ENCODE peak calls at places on chromosomes 1 and 21, in seven cellular contexts. C is heart left ventricle, U is IMR-90, M is spleen, D is prostate gland, K is A549, W is transverse colon. L is an unnamed sample.
A peak's percentile ranks its signal among the peaks of the same experiment; 100 is the strongest.

GRCh38 chr1:87121732-87122163 is 206.9 kb upstream of the LMO4 start:
- DNase-seq in C (no peak), U (peak; percentile 25), M (no peak), D (no peak), K (no peak), W (no peak), L (no peak)

GRCh38 chr1:212622467-212622866 is 13.9 kb downstream of the ATF3 start:
- DNase-seq in C (no peak), U (no peak), M (no peak), D (no peak), K (no peak), W (no peak), L (no peak)

GRCh38 chr21:32611471-32611997 is 643 bp downstream of the CFAP298 start:
- DNase-seq in C (no peak), U (peak; percentile 18), M (peak; percentile 81), D (peak; percentile 17), K (no peak), W (peak; percentile 51), L (no peak)

GRCh38 chr1:38114231-38114630 is 67.6 kb upstream of the POU3F1 start:
- DNase-seq in C (no peak), U (no peak), M (no peak), D (peak; percentile 67), K (no peak), W (no peak), L (no peak)

GRCh38 chr21:45413922-45414321 is 9.0 kb downstream of the COL18A1 start:
- DNase-seq in C (peak; percentile 11), U (no peak), M (peak; percentile 56), D (no peak), K (no peak), W (no peak), L (no peak)

GRCh38 chr1:8374812-8375211 is 56.9 kb downstream of the SLC45A1 start:
- DNase-seq in C (no peak), U (peak; percentile 56), M (no peak), D (no peak), K (peak; percentile 49), W (peak; percentile 49), L (no peak)

GRCh38 chr1:42557230-42557851 is 94.3 kb downstream of the CCDC30 start:
- DNase-seq in C (no peak), U (no peak), M (no peak), D (no peak), K (no peak), W (no peak), L (no peak)

GRCh38 chr1:211843018-211843417 is 12.5 kb upstream of the LPGAT1 start:
- DNase-seq in C (no peak), U (no peak), M (no peak), D (no peak), K (no peak), W (no peak), L (no peak)

GRCh38 chr21:23522750-23523149 is 2084.5 kb downstream of the MRPL39 start:
- DNase-seq in C (no peak), U (no peak), M (no peak), D (no peak), K (no peak), W (no peak), L (no peak)

GRCh38 chr1:186446138-186446537 is 14.8 kb downstream of the PDC start:
- DNase-seq in C (no peak), U (no peak), M (no peak), D (no peak), K (no peak), W (no peak), L (no peak)

GRCh38 chr1:154552036-154552435 is 6.4 kb downstream of the UBE2Q1 start:
- DNase-seq in C (no peak), U (no peak), M (no peak), D (no peak), K (no peak), W (no peak), L (no peak)

GRCh38 chr1:240496356-240496755 is 115.6 kb downstream of the GREM2 start:
- DNase-seq in C (no peak), U (no peak), M (no peak), D (no peak), K (no peak), W (no peak), L (no peak)

GRCh38 chr1:28642847-28643635 is at the start of gene TAF12:
- DNase-seq in C (peak; percentile 92), U (peak; percentile 94), M (peak; percentile 97), D (peak; percentile 91), K (peak; percentile 94), W (peak; percentile 95), L (peak; percentile 56)

DNA sequence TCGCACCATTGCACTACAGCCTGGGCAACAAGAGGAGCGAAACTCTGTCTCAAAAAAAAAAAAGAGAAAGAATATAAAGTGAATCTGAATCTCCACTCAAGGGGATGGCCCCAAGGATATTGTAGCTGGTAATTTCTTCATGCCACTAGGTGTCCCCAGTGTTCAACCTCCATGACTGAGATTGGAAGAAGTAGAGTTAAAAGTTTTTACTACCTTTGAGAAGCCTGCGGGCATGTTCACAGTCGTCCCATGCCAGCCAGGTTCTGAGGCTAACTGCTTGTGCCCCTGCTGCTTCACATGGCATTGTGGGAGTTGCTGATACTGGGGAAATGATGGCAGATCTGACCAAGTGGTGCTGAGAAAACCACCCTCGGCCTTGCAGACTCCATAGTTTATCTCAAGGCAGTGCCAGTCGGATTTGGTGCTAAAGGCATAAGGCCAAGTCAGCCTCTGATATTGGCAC is 10.8 kb upstream of the SHISA4 start:
- DNase-seq in C (no peak), U (peak; percentile 63), M (peak; percentile 54), D (peak; percentile 83), K (peak; percentile 57), W (no peak), L (no peak)
- TF ChIP-seq POLR2A in C (no peak), U (no peak), M (no peak), D (no peak), K (no peak), W (no peak), L (no peak)

DNA sequence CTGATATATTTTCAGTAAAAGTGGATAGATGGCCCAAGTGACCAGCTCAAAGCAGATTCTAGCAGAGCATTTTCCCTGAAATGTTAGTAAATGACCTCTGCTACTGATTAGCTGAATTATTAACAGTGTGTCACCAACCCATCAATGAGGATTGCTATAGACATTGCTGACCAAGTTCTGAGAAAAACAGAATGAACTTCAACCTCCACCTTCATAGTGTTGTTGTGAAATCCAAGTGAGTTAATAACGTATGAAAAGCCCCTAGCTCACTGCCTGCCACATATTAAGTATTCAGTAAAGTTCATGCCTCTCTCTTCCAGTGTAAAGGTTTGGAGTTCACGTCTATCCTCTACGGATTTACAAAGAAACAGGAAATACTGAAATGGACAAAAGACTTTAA is 15.8 kb downstream of the PLPP3 start:
- DNase-seq in C (no peak), U (no peak), M (no peak), D (no peak), K (no peak), W (no peak), L (no peak)
- H3K27ac ChIP-seq in C (peak overlapping the region; percentile 1), U (no peak overlapping the region), M (no peak overlapping the region), D (no peak overlapping the region), K (no peak overlapping the region), W (no peak overlapping the region), L (no peak overlapping the region)

DNA sequence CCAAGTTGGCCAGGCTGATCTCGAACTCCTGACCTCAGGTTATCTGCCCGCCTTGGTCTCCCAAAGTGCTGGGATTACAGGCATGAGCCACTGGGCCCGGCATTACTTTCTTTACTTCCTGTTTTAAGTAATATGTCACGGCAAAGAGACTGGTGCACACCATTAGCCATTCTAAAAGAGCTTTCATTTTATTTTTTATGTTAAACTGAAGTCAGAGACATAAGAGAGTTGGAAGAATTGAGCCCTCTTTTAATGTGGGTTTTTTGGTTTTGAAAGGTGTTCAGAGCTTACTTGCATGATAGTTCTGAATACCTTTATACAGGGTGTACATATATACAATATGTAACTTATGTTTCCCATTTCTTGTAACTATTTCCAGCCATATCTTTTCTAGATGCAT is 14.3 kb downstream of the CENPF start:
- DNase-seq in C (no peak), U (no peak), M (no peak), D (no peak), K (no peak), W (no peak), L (no peak)
- TF ChIP-seq CTCF in C (no peak), U (no peak), M (no peak), D (no peak), K (no peak), W (no peak), L (no peak)

GRCh38 chr21:42220138-42220701 is 1.3 kb downstream of the ABCG1 start:
- DNase-seq in C (peak; percentile 68), U (peak; percentile 82), M (peak; percentile 92), D (peak; percentile 62), K (peak; percentile 70), W (peak; percentile 76), L (peak; percentile 34)
- TF ChIP-seq POLR2A in C (no peak), U (no peak), M (peak; percentile 17), D (peak; percentile 71), K (no peak), W (peak; percentile 70), L (peak; percentile 53)

L was measured in esophagus squamous epithelium.